ENCODE peak calls at places on chromosomes 2 and 18, in six cellular contexts. One of them, this sample, is unnamed.

GRCh38 chr2:12960671-12961070 is 243.9 kb downstream of the TRIB2 start:
- DNase-seq in OCI-LY7: no peak
- DNase-seq in GM06990: no peak
- DNase-seq in cardiac fibroblast: no peak
- DNase-seq in DND-41: no peak
- DNase-seq in kidney epithelial cell: no peak
- DNase-seq in this sample: no peak

GRCh38 chr18:26504831-26505230 is 43.5 kb downstream of the KCTD1 start:
- DNase-seq in kidney epithelial cell: no peak
- DNase-seq in cardiac fibroblast: no peak
- DNase-seq in DND-41: no peak
- DNase-seq in GM06990: no peak
- DNase-seq in OCI-LY7: no peak
- DNase-seq in this sample: no peak

GRCh38 chr18:76405761-76406356 is 89.2 kb downstream of the ZNF516 start:
- DNase-seq in DND-41: no peak
- DNase-seq in kidney epithelial cell: no peak
- DNase-seq in cardiac fibroblast: peak; percentile 46
- DNase-seq in GM06990: peak; percentile 47
- DNase-seq in OCI-LY7: no peak
- DNase-seq in this sample: peak; percentile 64

GRCh38 chr2:197360744-197361156 is 50.2 kb upstream of the ANKRD44 start:
- DNase-seq in OCI-LY7: no peak
- DNase-seq in kidney epithelial cell: no peak
- DNase-seq in cardiac fibroblast: no peak
- DNase-seq in GM06990: peak; percentile 38
- DNase-seq in DND-41: no peak
- DNase-seq in this sample: peak; percentile 55

GRCh38 chr18:73563345-73563744 is 584.3 kb downstream of the FBXO15 start:
- DNase-seq in GM06990: no peak
- DNase-seq in OCI-LY7: no peak
- DNase-seq in kidney epithelial cell: no peak
- DNase-seq in cardiac fibroblast: peak; percentile 28
- DNase-seq in DND-41: no peak
- DNase-seq in this sample: peak; percentile 11

GRCh38 chr2:43158259-43158880 is 68.0 kb downstream of the ZFP36L2 start:
- DNase-seq in DND-41: peak; percentile 90
- DNase-seq in OCI-LY7: no peak
- DNase-seq in cardiac fibroblast: peak; percentile 90
- DNase-seq in GM06990: no peak
- DNase-seq in kidney epithelial cell: peak; percentile 34
- DNase-seq in this sample: peak; percentile 76

GRCh38 chr2:8028981-8029380 is 652.9 kb upstream of the ID2 start:
- DNase-seq in DND-41: no peak
- DNase-seq in OCI-LY7: no peak
- DNase-seq in cardiac fibroblast: no peak
- DNase-seq in kidney epithelial cell: no peak
- DNase-seq in GM06990: no peak
- DNase-seq in this sample: no peak

GRCh38 chr2:119248311-119248710 is 24.7 kb downstream of the STEAP3 start:
- DNase-seq in DND-41: no peak
- DNase-seq in cardiac fibroblast: peak; percentile 78
- DNase-seq in OCI-LY7: no peak
- DNase-seq in GM06990: no peak
- DNase-seq in kidney epithelial cell: no peak
- DNase-seq in this sample: peak; percentile 57

GRCh38 chr2:109472331-109473005 is 141.3 kb downstream of the SEPTIN10 start:
- DNase-seq in GM06990: no peak
- DNase-seq in cardiac fibroblast: no peak
- DNase-seq in OCI-LY7: no peak
- DNase-seq in DND-41: no peak
- DNase-seq in kidney epithelial cell: no peak
- DNase-seq in this sample: no peak

GRCh38 chr2:160353166-160353565 is 140.4 kb downstream of the RBMS1 start:
- DNase-seq in DND-41: peak; percentile 34
- DNase-seq in cardiac fibroblast: no peak
- DNase-seq in OCI-LY7: peak; percentile 33
- DNase-seq in kidney epithelial cell: no peak
- DNase-seq in GM06990: no peak
- DNase-seq in this sample: no peak

GRCh38 chr2:187993516-187993915 is 298.2 kb upstream of the GULP1 start:
- DNase-seq in OCI-LY7: no peak
- DNase-seq in cardiac fibroblast: peak; percentile 5
- DNase-seq in kidney epithelial cell: no peak
- DNase-seq in GM06990: no peak
- DNase-seq in DND-41: no peak
- DNase-seq in this sample: peak; percentile 67

GRCh38 chr2:232926448-232927040 is 56.5 kb downstream of the SNORC start:
- DNase-seq in OCI-LY7: no peak
- DNase-seq in kidney epithelial cell: no peak
- DNase-seq in DND-41: no peak
- DNase-seq in GM06990: no peak
- DNase-seq in cardiac fibroblast: no peak
- DNase-seq in this sample: no peak
- H3K4me3 ChIP-seq in OCI-LY7: no peak overlapping the region
- H3K4me3 ChIP-seq in kidney epithelial cell: no peak overlapping the region
- H3K4me3 ChIP-seq in DND-41: no peak overlapping the region
- H3K4me3 ChIP-seq in GM06990: no peak overlapping the region
- H3K4me3 ChIP-seq in cardiac fibroblast: no peak overlapping the region
- H3K4me3 ChIP-seq in this sample: no peak overlapping the region

GRCh38 chr2:207896525-207897295 is 127.0 kb upstream of the FZD5 start:
- DNase-seq in GM06990: no peak
- DNase-seq in kidney epithelial cell: no peak
- DNase-seq in OCI-LY7: no peak
- DNase-seq in DND-41: no peak
- DNase-seq in cardiac fibroblast: no peak
- DNase-seq in this sample: no peak
- TF ChIP-seq CTCF in GM06990: no peak
- TF ChIP-seq CTCF in kidney epithelial cell: no peak
- TF ChIP-seq CTCF in OCI-LY7: no peak
- TF ChIP-seq CTCF in DND-41: no peak
- TF ChIP-seq CTCF in cardiac fibroblast: peak; percentile 13
- TF ChIP-seq CTCF in this sample: peak; percentile 18

GRCh38 chr18:59275406-59275949 is 2.2 kb upstream of the RAX start:
- DNase-seq in cardiac fibroblast: no peak
- DNase-seq in DND-41: no peak
- DNase-seq in GM06990: no peak
- DNase-seq in kidney epithelial cell: no peak
- DNase-seq in OCI-LY7: no peak
- DNase-seq in this sample: no peak

GRCh38 chr18:59272971-59273935 is at the start of gene RAX:
- DNase-seq in DND-41: no peak
- DNase-seq in GM06990: no peak
- DNase-seq in kidney epithelial cell: no peak
- DNase-seq in cardiac fibroblast: no peak
- DNase-seq in OCI-LY7: no peak
- DNase-seq in this sample: peak; percentile 11

GRCh38 chr18:59276047-59276446 is 2.8 kb upstream of the RAX start:
- DNase-seq in OCI-LY7: no peak
- DNase-seq in GM06990: no peak
- DNase-seq in kidney epithelial cell: no peak
- DNase-seq in DND-41: no peak
- DNase-seq in cardiac fibroblast: no peak
- DNase-seq in this sample: no peak

GRCh38 chr18:59272221-59272888 is 899 bp downstream of the RAX start:
- DNase-seq in DND-41: no peak
- DNase-seq in kidney epithelial cell: no peak
- DNase-seq in GM06990: no peak
- DNase-seq in OCI-LY7: no peak
- DNase-seq in cardiac fibroblast: no peak
- DNase-seq in this sample: no peak

GRCh38 chr18:59273936-59274928 is 978 bp upstream of the RAX start:
- DNase-seq in OCI-LY7: no peak
- DNase-seq in GM06990: no peak
- DNase-seq in DND-41: no peak
- DNase-seq in kidney epithelial cell: no peak
- DNase-seq in cardiac fibroblast: no peak
- DNase-seq in this sample: no peak
- H3K4me3 ChIP-seq in OCI-LY7: no peak overlapping the region
- H3K4me3 ChIP-seq in GM06990: no peak overlapping the region
- H3K4me3 ChIP-seq in DND-41: no peak overlapping the region
- H3K4me3 ChIP-seq in kidney epithelial cell: no peak overlapping the region
- H3K4me3 ChIP-seq in cardiac fibroblast: no peak overlapping the region
- H3K4me3 ChIP-seq in this sample: no peak overlapping the region

DNA sequence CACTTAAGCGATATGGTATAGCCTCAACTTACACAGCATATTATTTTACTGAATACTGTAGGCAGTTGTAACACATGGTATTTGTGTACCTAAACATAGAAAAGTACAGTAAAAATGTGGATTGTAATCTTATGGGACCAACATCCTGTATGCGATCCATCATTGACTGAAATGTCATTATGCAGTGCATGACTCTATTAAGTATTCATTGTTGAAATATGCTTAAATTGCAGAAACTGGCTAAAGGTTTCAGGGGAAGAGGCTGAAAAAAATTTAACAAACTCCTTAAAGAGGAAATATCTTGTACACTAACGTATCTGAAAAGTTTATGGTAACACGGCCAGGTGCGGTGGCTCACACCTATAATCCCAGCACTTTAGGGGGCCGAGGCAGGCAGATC is 214.1 kb upstream of the PARD3B start:
- DNase-seq in DND-41: no peak
- DNase-seq in GM06990: no peak
- DNase-seq in kidney epithelial cell: no peak
- DNase-seq in OCI-LY7: no peak
- DNase-seq in cardiac fibroblast: no peak
- DNase-seq in this sample: no peak
- TF ChIP-seq CTCF in DND-41: no peak
- TF ChIP-seq CTCF in GM06990: no peak
- TF ChIP-seq CTCF in kidney epithelial cell: no peak
- TF ChIP-seq CTCF in OCI-LY7: no peak
- TF ChIP-seq CTCF in cardiac fibroblast: no peak
- TF ChIP-seq CTCF in this sample: no peak

GRCh38 chr2:38013158-38013752 is 62.7 kb downstream of the CYP1B1 start:
- DNase-seq in GM06990: no peak
- DNase-seq in cardiac fibroblast: no peak
- DNase-seq in kidney epithelial cell: no peak
- DNase-seq in DND-41: no peak
- DNase-seq in OCI-LY7: no peak
- DNase-seq in this sample: peak; percentile 54

GRCh38 chr2:38016177-38016576 is 59.8 kb downstream of the CYP1B1 start:
- DNase-seq in kidney epithelial cell: no peak
- DNase-seq in OCI-LY7: no peak
- DNase-seq in cardiac fibroblast: no peak
- DNase-seq in DND-41: no peak
- DNase-seq in GM06990: no peak
- DNase-seq in this sample: no peak

GRCh38 chr2:38010995-38011394 is 65.0 kb downstream of the CYP1B1 start:
- DNase-seq in GM06990: no peak
- DNase-seq in cardiac fibroblast: no peak
- DNase-seq in OCI-LY7: no peak
- DNase-seq in DND-41: no peak
- DNase-seq in kidney epithelial cell: no peak
- DNase-seq in this sample: no peak
- H3K4me3 ChIP-seq in GM06990: no peak overlapping the region
- H3K4me3 ChIP-seq in cardiac fibroblast: no peak overlapping the region
- H3K4me3 ChIP-seq in OCI-LY7: no peak overlapping the region
- H3K4me3 ChIP-seq in DND-41: no peak overlapping the region
- H3K4me3 ChIP-seq in kidney epithelial cell: no peak overlapping the region
- H3K4me3 ChIP-seq in this sample: no peak overlapping the region

GRCh38 chr2:234669611-234670010 is 172.7 kb upstream of the ARL4C start:
- DNase-seq in DND-41: no peak
- DNase-seq in OCI-LY7: no peak
- DNase-seq in cardiac fibroblast: no peak
- DNase-seq in GM06990: no peak
- DNase-seq in kidney epithelial cell: no peak
- DNase-seq in this sample: no peak
- TF ChIP-seq CTCF in DND-41: peak; percentile 28
- TF ChIP-seq CTCF in OCI-LY7: peak; percentile 50
- TF ChIP-seq CTCF in cardiac fibroblast: peak; percentile 20
- TF ChIP-seq CTCF in GM06990: no peak
- TF ChIP-seq CTCF in kidney epithelial cell: no peak
- TF ChIP-seq CTCF in this sample: no peak

DNA sequence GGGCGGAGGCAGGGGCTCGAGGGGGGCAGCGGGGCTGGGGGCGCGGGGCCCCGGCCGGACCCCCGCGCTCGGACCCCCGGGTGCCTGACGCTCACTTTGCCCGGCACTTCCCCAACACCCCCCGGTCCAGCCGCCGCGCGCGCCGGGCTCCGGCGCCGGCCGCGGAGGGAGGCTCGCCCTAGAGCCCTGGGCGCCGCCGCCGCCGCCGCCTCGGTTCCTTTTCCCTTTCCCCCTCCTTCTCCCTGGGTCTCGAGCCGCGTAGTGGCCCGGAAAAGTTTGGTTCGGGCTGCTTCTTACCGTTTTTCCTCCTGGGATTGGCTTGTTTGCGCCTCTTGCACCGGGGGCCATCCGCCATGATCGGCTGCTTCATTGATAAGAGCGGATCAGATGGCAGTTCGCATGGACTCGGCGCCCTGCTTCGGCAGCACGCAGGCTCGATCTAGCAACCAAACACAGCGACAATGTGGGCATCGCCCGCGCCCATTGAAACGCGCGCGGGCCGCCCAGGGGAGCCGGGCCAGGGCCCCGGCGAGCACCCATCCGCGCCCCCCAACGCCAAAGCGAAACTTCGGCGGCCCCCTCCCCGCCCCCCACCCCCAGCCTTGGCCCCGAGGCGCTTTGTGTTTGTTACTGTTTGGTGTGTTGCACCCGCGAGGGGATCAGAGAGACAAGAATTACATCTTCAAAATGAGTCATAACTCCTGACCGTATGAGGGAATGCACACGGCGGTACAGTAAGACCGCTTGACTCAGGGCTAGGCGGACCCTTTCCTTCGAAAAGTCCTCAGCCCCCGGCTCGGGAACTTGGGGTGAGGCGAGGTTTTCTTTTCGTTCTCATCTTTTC is 2.7 kb downstream of the ZEB2 start:
- DNase-seq in DND-41: peak; percentile 33
- DNase-seq in kidney epithelial cell: peak; percentile 81
- DNase-seq in cardiac fibroblast: peak; percentile 94
- DNase-seq in GM06990: peak; percentile 42
- DNase-seq in OCI-LY7: peak; percentile 64
- DNase-seq in this sample: peak; percentile 96
- H3K4me3 ChIP-seq in DND-41: peak overlapping the region; percentile 71
- H3K4me3 ChIP-seq in kidney epithelial cell: peak overlapping the region; percentile 73
- H3K4me3 ChIP-seq in cardiac fibroblast: peak overlapping the region; percentile 84
- H3K4me3 ChIP-seq in GM06990: peak overlapping the region; percentile 65
- H3K4me3 ChIP-seq in OCI-LY7: peak overlapping the region; percentile 83
- H3K4me3 ChIP-seq in this sample: peak overlapping the region; percentile 81

DNA sequence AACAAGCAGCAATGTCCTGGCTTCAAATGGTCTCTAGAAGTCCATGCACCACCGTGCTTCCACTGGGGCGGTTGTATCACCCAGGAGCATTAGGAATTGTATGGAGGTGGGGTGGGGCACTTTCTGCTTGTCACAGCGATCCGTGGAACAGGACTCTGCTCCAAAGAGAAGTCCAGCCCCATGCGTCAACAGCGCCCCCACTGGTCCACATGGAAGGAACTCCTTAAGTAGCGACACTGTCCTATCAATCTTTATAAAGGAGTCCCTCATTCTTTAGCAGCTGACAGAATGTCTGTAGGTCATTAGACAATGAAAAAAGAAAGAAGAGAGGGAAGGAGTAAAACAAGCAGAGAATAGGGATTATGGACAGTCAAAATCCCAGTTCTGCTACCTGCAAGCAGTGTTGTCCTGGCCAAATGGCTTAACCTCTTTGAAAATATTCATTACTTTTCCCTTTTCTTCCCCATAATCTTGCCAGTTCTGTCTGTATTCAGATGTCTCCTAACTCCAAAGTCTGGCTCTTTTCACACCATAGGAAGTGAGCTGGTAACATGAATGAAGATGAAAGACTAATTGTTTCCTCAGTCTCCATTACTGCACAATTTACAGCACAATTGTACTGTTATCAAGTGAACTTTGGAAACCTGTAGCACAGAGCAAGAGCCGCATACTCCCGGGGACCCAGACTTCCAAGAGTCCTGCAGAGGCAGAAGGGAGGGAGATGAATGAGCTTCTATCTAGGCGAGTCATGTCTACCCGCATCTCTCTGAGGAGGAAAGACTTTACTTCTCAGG is 9.9 kb downstream of the NFE2L2 start:
- DNase-seq in kidney epithelial cell: no peak
- DNase-seq in DND-41: no peak
- DNase-seq in OCI-LY7: no peak
- DNase-seq in cardiac fibroblast: no peak
- DNase-seq in GM06990: no peak
- DNase-seq in this sample: no peak
- TF ChIP-seq CTCF in kidney epithelial cell: peak; percentile 41
- TF ChIP-seq CTCF in DND-41: peak; percentile 52
- TF ChIP-seq CTCF in OCI-LY7: peak; percentile 70
- TF ChIP-seq CTCF in cardiac fibroblast: peak; percentile 53
- TF ChIP-seq CTCF in GM06990: peak; percentile 41
- TF ChIP-seq CTCF in this sample: peak; percentile 45

This sample was measured in fibroblast of villous mesenchyme.